ENCODE peak calls at places on chromosomes 12 and 14, in five cellular contexts. K, R, T, Z and W are unnamed samples.

GRCh38 chr14:102046337-102047278 is 40.2 kb downstream of the HSP90AA1 start:
- DNase-seq in T (peak), R (peak), K (no peak), Z (no peak), W (no peak)

GRCh38 chr12:46524778-46525177 is 152.2 kb upstream of the SLC38A2 start:
- DNase-seq in T (no peak), Z (no peak), R (peak), K (no peak), W (no peak)

GRCh38 chr12:106094304-106094703 is 44.5 kb downstream of the NUAK1 start:
- DNase-seq in K (no peak), R (no peak), Z (no peak), T (no peak), W (no peak)

GRCh38 chr12:10721654-10722501 is 1.2 kb downstream of the YBX3 start:
- DNase-seq in Z (peak), R (peak), T (peak), K (peak), W (peak)

GRCh38 chr14:39977198-39977597 is 545.0 kb upstream of the FBXO33 start:
- DNase-seq in T (no peak), R (no peak), Z (no peak), K (no peak), W (no peak)

GRCh38 chr12:112837629-112838191 is 46.2 kb downstream of the RPH3A start:
- DNase-seq in R (no peak), Z (no peak), K (no peak), T (no peak), W (no peak)

GRCh38 chr14:92482621-92483319 is 30.8 kb upstream of the RIN3 start:
- DNase-seq in R (no peak), Z (no peak), K (no peak), T (no peak), W (no peak)

GRCh38 chr14:23608454-23608853 is 27.7 kb upstream of the DHRS2 start:
- DNase-seq in Z (no peak), T (no peak), R (no peak), K (no peak), W (no peak)

GRCh38 chr12:70692681-70693288 is 55.6 kb upstream of the PTPRB start:
- DNase-seq in Z (no peak), K (no peak), R (no peak), T (no peak), W (no peak)

GRCh38 chr12:26810330-26810729 is 22.7 kb downstream of the ITPR2 start:
- DNase-seq in T (no peak), K (no peak), Z (no peak), R (no peak), W (no peak)

GRCh38 chr12:49827351-49828099 is 688 bp downstream of the NCKAP5L start:
- DNase-seq in R (peak), Z (peak), T (peak), K (peak), W (peak)

GRCh38 chr14:77455966-77456640 is 1.3 kb downstream of the VIPAS39 start:
- DNase-seq in K (no peak), T (no peak), Z (no peak), R (no peak), W (no peak)

GRCh38 chr14:38254565-38255407 is 1.1 kb downstream of the CLEC14A start:
- DNase-seq in T (no peak), R (no peak), K (no peak), Z (no peak), W (no peak)

GRCh38 chr12:12007713-12008231 is 63.0 kb upstream of the BCL2L14 start:
- DNase-seq in K (peak), Z (no peak), R (no peak), T (no peak), W (no peak)

GRCh38 chr14:30354439-30354838 is 204.5 kb upstream of the G2E3 start:
- DNase-seq in Z (no peak), T (no peak), R (no peak), K (no peak), W (no peak)

GRCh38 chr14:104132981-104133380 is 5.4 kb upstream of the KIF26A start:
- DNase-seq in Z (no peak), T (no peak), R (no peak), K (no peak), W (no peak)

GRCh38 chr12:49636979-49637378 is 13.6 kb downstream of the PRPF40B start:
- DNase-seq in K (no peak), T (peak), Z (peak), R (no peak), W (peak)

GRCh38 chr12:81303935-81304334 is 226.1 kb downstream of the ACSS3 start:
- DNase-seq in Z (no peak), K (no peak), T (no peak), R (no peak), W (no peak)

GRCh38 chr14:103500148-103500990 is 22.3 kb downstream of the CKB start:
- DNase-seq in T (peak), R (peak), Z (peak), K (no peak), W (peak)

GRCh38 chr12:96236221-96236822 is 42.1 kb downstream of the ELK3 start:
- DNase-seq in T (no peak), Z (no peak), K (no peak), R (no peak), W (no peak)

DNA sequence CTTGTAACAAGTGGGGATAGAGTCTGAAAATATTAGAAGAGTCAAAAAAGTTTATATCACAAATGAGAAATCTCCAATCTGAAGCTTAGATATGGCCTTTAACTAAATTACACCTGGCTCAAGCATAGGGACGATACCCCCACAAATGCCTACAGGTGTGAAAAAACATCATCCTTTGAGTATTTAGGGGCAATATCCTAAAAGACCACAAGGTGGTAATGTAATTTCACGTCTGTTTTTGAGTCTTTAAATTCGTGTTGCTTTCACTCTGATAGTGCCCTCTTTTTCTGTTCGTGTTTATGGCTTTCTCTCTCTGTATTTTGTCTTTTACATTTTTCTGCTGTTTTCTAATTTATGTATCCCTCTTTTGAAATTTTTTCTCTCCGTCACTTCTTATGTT is 84.3 kb downstream of the ETNK1 start:
- DNase-seq in T (peak), Z (peak), R (no peak), K (peak), W (no peak)
- TF ChIP-seq CTCF in T (no peak), Z (peak), R (no peak), K (peak), W (peak)

DNA sequence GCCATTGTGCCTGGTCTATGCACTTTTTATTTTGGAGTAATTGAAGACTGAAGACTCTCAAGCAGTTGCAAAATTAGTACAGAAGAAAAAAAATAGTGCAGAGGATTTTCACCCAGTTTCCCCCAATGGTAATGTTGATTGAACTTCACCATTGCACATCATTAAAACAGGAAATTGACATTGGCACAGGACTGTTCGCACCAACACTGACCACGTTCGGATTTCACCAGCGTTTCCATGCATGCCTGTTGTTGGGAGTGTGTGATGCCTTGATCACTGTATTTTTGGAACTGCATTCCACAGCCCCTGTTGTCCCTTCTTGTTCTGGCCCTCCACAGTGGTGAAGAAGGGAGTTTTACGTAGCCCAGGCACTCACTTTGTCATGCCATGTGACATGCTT is 67.1 kb downstream of the FOXN4 start:
- DNase-seq in Z (no peak), T (no peak), R (no peak), K (no peak), W (no peak)
- TF ChIP-seq CTCF in Z (no peak), T (no peak), R (no peak), K (no peak), W (no peak)

GRCh38 chr14:63833728-63834127 is 19.1 kb upstream of the SYNE2 start:
- DNase-seq in R (no peak), T (no peak), Z (no peak), K (no peak), W (no peak)
- TF ChIP-seq CTCF in R (no peak), T (no peak), Z (no peak), K (no peak), W (no peak)

DNA sequence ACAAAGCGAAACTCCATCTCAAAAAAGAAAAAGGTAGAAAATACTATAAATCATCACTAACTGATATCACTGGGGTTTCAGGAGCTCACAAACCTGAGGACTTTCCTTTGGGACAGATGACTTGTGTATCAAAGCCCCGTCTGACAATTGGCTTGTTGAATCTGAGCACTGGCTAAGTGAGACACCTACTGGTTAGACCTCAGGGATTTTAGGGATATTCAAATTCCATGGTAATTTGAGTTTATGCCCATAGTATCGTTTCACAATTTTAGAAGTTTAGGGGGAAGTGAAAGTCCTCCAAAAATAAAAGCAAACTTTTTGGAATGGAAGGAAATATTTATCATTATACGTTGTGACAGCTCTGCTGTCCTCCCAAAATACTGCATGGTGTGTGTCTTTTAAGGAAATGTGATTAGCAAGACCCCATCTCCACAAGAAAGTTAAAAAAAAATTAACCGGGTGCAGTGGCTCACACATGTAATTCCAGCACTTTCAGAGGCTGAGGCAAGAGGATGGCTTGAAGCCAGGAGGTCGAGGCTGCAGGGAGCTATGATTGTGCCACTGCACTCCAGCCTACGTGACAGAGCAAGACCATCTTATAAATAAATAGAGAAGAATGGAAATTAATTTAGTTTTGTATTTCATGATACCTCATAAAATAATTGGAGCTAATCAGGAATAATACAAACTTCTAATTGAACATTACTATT is 49.2 kb downstream of the FBXL14 start:
- DNase-seq in Z (no peak), K (no peak), T (no peak), R (no peak), W (no peak)
- TF ChIP-seq CTCF in Z (no peak), K (no peak), T (no peak), R (no peak), W (no peak)